ENCODE peak calls at places on chromosomes 16 and 17, in six cellular contexts. N is ovary; Y is stimulated activated CD8-positive, alpha-beta memory T cell treated with anti-CD3 and anti-CD28 coated beads, Interleukin-12 subunit alpha, Interleukin-12 subunit beta, amount 100 ng/mL, for 4 hours; G is ACHN; X is iris pigment epithelial cell; Q is adrenal gland. K is an unnamed sample.

GRCh38 chr16:86519007-86519648 is 8.8 kb downstream of the FOXF1 start:
- DNase-seq in N (no peak), Y (no peak), G (no peak), X (no peak), Q (no peak), K (no peak)

GRCh38 chr17:419073-419735 is 66.6 kb upstream of the RPH3AL start:
- DNase-seq in N (no peak), Y (no peak), G (no peak), X (no peak), Q (no peak), K (no peak)

GRCh38 chr17:76736349-76737081 is 616 bp downstream of the SRSF2 start:
- DNase-seq in N (peak), Y (peak), G (peak), X (peak), Q (peak), K (peak)

GRCh38 chr17:75241143-75241430 is 20.3 kb downstream of the GGA3 start:
- DNase-seq in N (no peak), Y (no peak), G (no peak), X (no peak), Q (no peak), K (no peak)

GRCh38 chr17:58528443-58528842 is 14.0 kb upstream of the MTMR4 start:
- DNase-seq in N (no peak), Y (no peak), G (no peak), X (no peak), Q (no peak), K (no peak)

GRCh38 chr17:43559161-43559816 is 13.1 kb upstream of the ETV4 start:
- DNase-seq in N (no peak), Y (no peak), G (no peak), X (no peak), Q (peak), K (no peak)

GRCh38 chr16:28910046-28911031 is 14.7 kb downstream of the RABEP2 start:
- DNase-seq in N (no peak), Y (no peak), G (no peak), X (peak), Q (no peak), K (no peak)

GRCh38 chr17:57356722-57357391 is 100.5 kb downstream of the MSI2 start:
- DNase-seq in N (no peak), Y (no peak), G (peak), X (peak), Q (no peak), K (no peak)

GRCh38 chr17:64641499-64641898 is 20.6 kb downstream of the SMURF2 start:
- DNase-seq in N (no peak), Y (no peak), G (peak), X (peak), Q (peak), K (no peak)

GRCh38 chr17:38705803-38706624 is 941 bp downstream of the MLLT6 start:
- DNase-seq in N (peak), Y (peak), G (peak), X (no peak), Q (peak), K (no peak)

GRCh38 chr17:82384051-82384729 is 12.6 kb downstream of the UTS2R start:
- DNase-seq in N (no peak), Y (no peak), G (no peak), X (no peak), Q (no peak), K (no peak)

GRCh38 chr16:727291-727977 is 528 bp downstream of the HAGHL start:
- DNase-seq in N (no peak), Y (no peak), G (no peak), X (no peak), Q (no peak), K (peak)

GRCh38 chr16:3949287-3949686 is 68.8 kb upstream of the CREBBP start:
- DNase-seq in N (no peak), Y (no peak), G (no peak), X (no peak), Q (no peak), K (no peak)

GRCh38 chr16:88595101-88595500 is 24.9 kb downstream of the ZC3H18 start:
- DNase-seq in N (no peak), Y (no peak), G (no peak), X (no peak), Q (no peak), K (no peak)

GRCh38 chr17:21286066-21286770 is 1.7 kb downstream of the MAP2K3 start:
- DNase-seq in N (peak), Y (no peak), G (peak), X (peak), Q (peak), K (no peak)

GRCh38 chr17:45749831-45750335 is 34.2 kb upstream of the CRHR1 start:
- DNase-seq in N (no peak), Y (no peak), G (no peak), X (no peak), Q (no peak), K (no peak)

GRCh38 chr17:80826955-80827645 is 164.5 kb upstream of the CHMP6 start:
- DNase-seq in N (no peak), Y (no peak), G (peak), X (peak), Q (peak), K (no peak)

GRCh38 chr16:85935957-85936760 is 37.2 kb downstream of the IRF8 start:
- DNase-seq in N (no peak), Y (peak), G (no peak), X (peak), Q (no peak), K (peak)

GRCh38 chr17:4948997-4949320 is 629 bp upstream of the PFN1 start:
- DNase-seq in N (peak), Y (peak), G (peak), X (peak), Q (peak), K (peak)

GRCh38 chr17:80703109-80703508 is 158.5 kb downstream of the RPTOR start:
- DNase-seq in N (no peak), Y (no peak), G (no peak), X (no peak), Q (no peak), K (no peak)

GRCh38 chr16:86052926-86053325 is 154.0 kb downstream of the IRF8 start:
- DNase-seq in N (no peak), Y (no peak), G (no peak), X (no peak), Q (no peak), K (no peak)

GRCh38 chr16:48025359-48025758 is 130.4 kb downstream of the ABCC12 start:
- DNase-seq in N (no peak), Y (no peak), G (no peak), X (no peak), Q (no peak), K (no peak)

GRCh38 chr17:73657473-73658116 is 13.3 kb upstream of the SDK2 start:
- DNase-seq in N (no peak), Y (no peak), G (peak), X (peak), Q (peak), K (no peak)

GRCh38 chr16:8946544-8946943 is 17.2 kb downstream of the USP7 start:
- DNase-seq in N (no peak), Y (no peak), G (no peak), X (no peak), Q (no peak), K (no peak)

GRCh38 chr17:41654908-41655607 is 30.7 kb upstream of the KRT17 start:
- DNase-seq in N (no peak), Y (no peak), G (no peak), X (no peak), Q (no peak), K (no peak)

GRCh38 chr16:52393448-52393847 is 153.5 kb downstream of the TOX3 start:
- DNase-seq in N (no peak), Y (no peak), G (no peak), X (no peak), Q (no peak), K (no peak)

GRCh38 chr16:55820615-55821014 is 12.3 kb downstream of the CES1 start:
- DNase-seq in N (no peak), Y (no peak), G (no peak), X (no peak), Q (no peak), K (no peak)

GRCh38 chr17:76530826-76531500 is 6.5 kb downstream of the CYGB start:
- DNase-seq in N (no peak), Y (no peak), G (no peak), X (no peak), Q (no peak), K (no peak)

GRCh38 chr17:37458805-37459204 is 30.9 kb upstream of the DUSP14 start:
- DNase-seq in N (no peak), Y (no peak), G (peak), X (peak), Q (peak), K (no peak)

K was measured in stimulated activated effector memory CD8-positive, alpha-beta T cell treated with anti-CD3 and anti-CD28 coated beads, Interleukin-12 subunit alpha, Interleukin-12 subunit beta, amount 100 ng/mL, for 72 hours.